ENCODE peak calls at places on chromosomes 5 and 9, in ten cellular contexts. P is stomach; K is heart right ventricle; D is HCT116; V is CD4-positive, CD25-positive, alpha-beta regulatory T cell; E is SJCRH30; C is SK-N-MC; L is PC-3; H is CD8-positive, alpha-beta memory T cell; U is gastrocnemius medialis. Y is an unnamed sample.

GRCh38 chr5:150579462-150580400 is 60.7 kb upstream of the SYNPO start:
- DNase-seq in K (no peak), D (no peak), H (no peak), V (no peak), P (no peak), C (no peak), E (no peak), U (peak), L (no peak), Y (no peak)

GRCh38 chr5:136080483-136081180 is 51.8 kb downstream of the TGFBI start:
- DNase-seq in K (peak), P (peak), V (peak), C (no peak), U (peak), L (no peak), D (peak), E (no peak), H (peak), Y (peak)

GRCh38 chr9:114025760-114026159 is 52.3 kb downstream of the AMBP start:
- DNase-seq in D (no peak), C (no peak), L (no peak), P (no peak), H (no peak), K (no peak), U (no peak), V (no peak), E (no peak), Y (no peak)

GRCh38 chr5:61881821-61882220 is 424.2 kb upstream of the KIF2A start:
- DNase-seq in C (no peak), P (no peak), H (no peak), U (no peak), K (no peak), E (no peak), V (no peak), D (no peak), L (no peak), Y (no peak)

GRCh38 chr5:16964821-16965220 is 28.7 kb upstream of the MYO10 start:
- DNase-seq in C (no peak), H (no peak), L (no peak), P (no peak), D (peak), E (no peak), K (no peak), U (no peak), V (no peak), Y (no peak)

GRCh38 chr5:5343581-5343980 is 78.9 kb upstream of the ICE1 start:
- DNase-seq in D (no peak), K (no peak), L (no peak), P (no peak), H (no peak), C (no peak), E (no peak), V (no peak), U (no peak), Y (no peak)

GRCh38 chr5:141465351-141465750 is 10.4 kb upstream of the PCDHGC3 start:
- DNase-seq in V (no peak), P (no peak), D (no peak), C (no peak), U (no peak), H (no peak), L (no peak), K (no peak), E (no peak), Y (no peak)

GRCh38 chr9:73153793-73154227 is 2.1 kb downstream of the ANXA1 start:
- DNase-seq in K (no peak), P (no peak), C (no peak), L (no peak), D (no peak), V (no peak), H (no peak), E (no peak), U (no peak), Y (no peak)

GRCh38 chr5:135999396-136000139 is 29.2 kb upstream of the TGFBI start:
- DNase-seq in P (no peak), K (no peak), V (no peak), U (no peak), H (no peak), E (peak), D (no peak), C (no peak), L (peak), Y (no peak)

GRCh38 chr5:100838048-100838473 is 65.0 kb downstream of the ST8SIA4 start:
- DNase-seq in V (peak), L (peak), H (no peak), U (no peak), D (no peak), P (no peak), K (no peak), E (no peak), C (no peak), Y (no peak)

GRCh38 chr9:18826248-18826647 is 206.8 kb downstream of the SAXO1 start:
- DNase-seq in V (no peak), H (no peak), D (no peak), U (no peak), L (no peak), C (no peak), K (no peak), E (no peak), P (no peak), Y (no peak)

GRCh38 chr5:36066540-36067210 is at the start of gene UGT3A2:
- DNase-seq in V (no peak), P (no peak), D (no peak), U (no peak), L (no peak), K (no peak), C (peak), H (no peak), E (no peak), Y (no peak)

GRCh38 chr9:114694719-114695269 is 12.8 kb upstream of the TEX48 start:
- DNase-seq in V (peak), L (no peak), U (no peak), K (no peak), C (no peak), H (no peak), E (no peak), D (no peak), P (no peak), Y (no peak)

GRCh38 chr5:54135042-54135441 is 175.3 kb downstream of the ARL15 start:
- DNase-seq in C (no peak), U (no peak), P (no peak), L (no peak), K (no peak), V (no peak), E (peak), H (no peak), D (no peak), Y (no peak)

GRCh38 chr9:6910032-6910431 is 152.3 kb downstream of the KDM4C start:
- DNase-seq in H (no peak), K (no peak), D (no peak), P (no peak), L (peak), V (peak), C (peak), E (no peak), U (no peak), Y (no peak)

GRCh38 chr9:73199886-73200285 is 48.2 kb downstream of the ANXA1 start:
- DNase-seq in H (no peak), L (peak), K (no peak), D (peak), V (no peak), C (no peak), E (peak), U (no peak), P (no peak), Y (no peak)

GRCh38 chr9:106892632-106893031 is 29.7 kb downstream of the ZNF462 start:
- DNase-seq in C (no peak), V (no peak), K (peak), H (no peak), L (peak), D (peak), U (peak), P (no peak), E (peak), Y (no peak)

GRCh38 chr9:13750061-13750460 is 470.6 kb upstream of the MPDZ start:
- DNase-seq in H (no peak), P (no peak), D (no peak), K (no peak), E (no peak), U (no peak), C (no peak), V (no peak), L (peak), Y (no peak)

GRCh38 chr5:10254686-10255085 is 4.6 kb downstream of the CCT5 start:
- DNase-seq in E (no peak), K (no peak), U (no peak), D (no peak), L (no peak), C (no peak), V (no peak), H (no peak), P (no peak), Y (peak)

GRCh38 chr9:119955276-119955675 is 586.0 kb upstream of the BRINP1 start:
- DNase-seq in L (no peak), U (no peak), P (no peak), E (no peak), V (no peak), D (no peak), H (no peak), K (no peak), C (no peak), Y (no peak)

GRCh38 chr5:79547429-79547822 is 33.5 kb upstream of the HOMER1 start:
- DNase-seq in C (no peak), V (no peak), L (peak), P (no peak), U (peak), D (no peak), E (no peak), K (no peak), H (no peak), Y (no peak)

GRCh38 chr5:123142206-123142915 is 53.3 kb downstream of the PRDM6 start:
- DNase-seq in C (no peak), H (no peak), U (no peak), L (no peak), K (no peak), V (no peak), D (no peak), P (no peak), E (no peak), Y (no peak)

GRCh38 chr9:14313951-14314423 is at the start of gene NFIB:
- DNase-seq in E (peak), L (peak), C (no peak), H (no peak), D (no peak), K (peak), U (peak), P (peak), V (no peak), Y (no peak)

GRCh38 chr5:138029501-138029900 is 3.4 kb downstream of the FAM13B start:
- DNase-seq in U (no peak), V (peak), L (no peak), D (no peak), C (no peak), H (no peak), K (no peak), P (no peak), E (no peak), Y (no peak)

GRCh38 chr5:127406326-127407121 is 110.9 kb upstream of the PRRC1 start:
- DNase-seq in C (no peak), H (no peak), K (no peak), P (no peak), U (no peak), E (peak), V (no peak), L (no peak), D (no peak), Y (no peak)

GRCh38 chr9:89400398-89401116 is 82.3 kb downstream of the SECISBP2 start:
- DNase-seq in P (no peak), D (no peak), U (no peak), E (no peak), L (no peak), C (no peak), H (no peak), V (no peak), K (no peak), Y (no peak)

GRCh38 chr9:33719581-33720374 is 75.6 kb upstream of the PRSS3 start:
- DNase-seq in C (no peak), D (no peak), U (no peak), H (no peak), E (peak), K (no peak), L (peak), V (peak), P (peak), Y (no peak)

GRCh38 chr9:32725066-32725860 is 58.1 kb upstream of the TMEM215 start:
- DNase-seq in C (no peak), P (no peak), V (no peak), L (peak), H (no peak), U (no peak), K (no peak), D (no peak), E (no peak), Y (no peak)

GRCh38 chr5:135233477-135233876 is 165.6 kb downstream of the MACROH2A1 start:
- DNase-seq in V (no peak), P (no peak), E (no peak), C (no peak), L (no peak), D (no peak), K (no peak), U (peak), H (no peak), Y (no peak)

GRCh38 chr9:94029932-94030317 is 54.3 kb upstream of the PTPDC1 start:
- DNase-seq in K (no peak), E (no peak), H (no peak), C (no peak), L (no peak), D (no peak), V (no peak), P (no peak), U (no peak), Y (no peak)

GRCh38 chr5:20470997-20471396 is 483.0 kb upstream of the CDH18 start:
- DNase-seq in K (no peak), V (no peak), D (no peak), L (no peak), P (no peak), E (no peak), C (no peak), U (no peak), H (no peak), Y (no peak)

GRCh38 chr5:1140188-1140817 is 28.4 kb upstream of the SLC12A7 start:
- DNase-seq in K (peak), H (peak), U (peak), V (peak), L (peak), D (peak), P (peak), E (peak), C (no peak), Y (no peak)

GRCh38 chr5:1139806-1140187 is 27.9 kb upstream of the SLC12A7 start:
- DNase-seq in U (no peak), H (no peak), V (no peak), L (no peak), E (no peak), K (peak), P (no peak), D (no peak), C (no peak), Y (no peak)

GRCh38 chr9:11023201-11023600 is 410.4 kb upstream of the PTPRD start:
- DNase-seq in K (no peak), P (no peak), H (no peak), U (no peak), D (no peak), C (peak), L (no peak), V (no peak), E (no peak), Y (no peak)

GRCh38 chr5:58241383-58241782 is 218.5 kb downstream of the PLK2 start:
- DNase-seq in V (no peak), K (peak), C (no peak), H (no peak), E (no peak), U (no peak), D (no peak), L (peak), P (no peak), Y (no peak)

GRCh38 chr5:41790038-41790776 is 80.0 kb downstream of the OXCT1 start:
- DNase-seq in K (no peak), H (no peak), U (no peak), E (peak), P (no peak), D (no peak), C (no peak), V (no peak), L (peak), Y (no peak)
- H3K4me3 ChIP-seq in K (no peak), H (no peak), U (no peak), E (no peak), P (no peak), D (no peak), C (peak), V (no peak), L (no peak), Y (no peak)

GRCh38 chr9:76588320-76588719 is 129.3 kb downstream of the GCNT1 start:
- DNase-seq in L (no peak), E (no peak), D (no peak), U (no peak), C (no peak), K (no peak), V (no peak), H (no peak), P (no peak), Y (no peak)
- H3K27ac ChIP-seq in L (no peak), E (no peak), D (no peak), U (no peak), C (no peak), K (no peak), V (no peak), H (no peak), P (no peak), Y (no peak)

GRCh38 chr9:121478816-121479676 is 20.6 kb downstream of the GGTA1 start:
- DNase-seq in K (no peak), D (no peak), E (peak), V (no peak), H (no peak), U (no peak), P (no peak), L (no peak), C (no peak), Y (no peak)
- H3K4me3 ChIP-seq in K (peak), D (no peak), E (peak), V (no peak), H (no peak), U (no peak), P (no peak), L (no peak), C (peak), Y (no peak)

DNA sequence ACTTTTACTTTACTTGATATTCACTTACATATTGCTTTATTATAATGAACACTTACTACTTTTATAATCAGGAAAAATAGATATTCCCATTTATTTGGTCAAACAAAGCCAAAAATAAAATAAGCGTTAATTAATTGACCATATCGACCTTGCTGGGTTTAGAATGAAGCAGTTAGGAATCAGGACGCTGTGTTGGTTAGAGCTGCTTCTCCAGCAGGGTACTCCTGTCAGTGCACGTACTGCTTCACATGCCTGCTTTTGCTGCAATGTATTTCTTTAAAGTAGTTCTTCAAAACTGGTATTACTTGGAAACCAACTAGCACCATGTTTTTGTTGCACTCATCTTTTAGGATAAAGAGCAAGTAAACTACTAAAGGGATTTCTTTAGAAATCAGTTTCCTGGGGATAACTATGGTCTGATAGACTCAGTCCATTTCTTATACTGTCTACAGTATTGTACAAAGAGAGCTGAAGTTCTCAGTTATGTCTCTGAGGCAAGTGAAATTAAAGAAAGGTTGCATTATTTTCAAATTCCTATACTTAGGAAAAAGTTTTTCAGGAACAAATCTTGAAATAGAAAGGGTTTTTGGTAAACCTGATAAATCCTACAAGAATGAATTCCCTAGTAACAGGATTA is 6.8 kb upstream of the TRMO start:
- DNase-seq in U (no peak), H (no peak), K (no peak), E (no peak), D (no peak), V (no peak), C (no peak), L (no peak), P (no peak), Y (no peak)
- H3K27ac ChIP-seq in U (no peak), H (no peak), K (no peak), E (no peak), D (no peak), V (no peak), C (no peak), L (no peak), P (no peak), Y (no peak)